ENCODE peak calls at places on chromosomes 13 and 19, in six cellular contexts. One of them, this sample, is unnamed.

GRCh38 chr19:52991484-52991883 is 22.2 kb upstream of the ERVV-1 start:
- DNase-seq in neural progenitor cell: no peak
- DNase-seq in endodermal cell: no peak
- DNase-seq in dorsolateral prefrontal cortex: no peak
- DNase-seq in A549: no peak
- DNase-seq in GM23338: no peak
- DNase-seq in this sample: no peak

GRCh38 chr19:32166238-32166637 is 179.2 kb upstream of the ZNF507 start:
- DNase-seq in endodermal cell: no peak
- DNase-seq in neural progenitor cell: no peak
- DNase-seq in GM23338: no peak
- DNase-seq in A549: no peak
- DNase-seq in dorsolateral prefrontal cortex: no peak
- DNase-seq in this sample: no peak

GRCh38 chr19:730382-730668 is 20.6 kb upstream of the MISP start:
- DNase-seq in endodermal cell: no peak
- DNase-seq in A549: no peak
- DNase-seq in GM23338: no peak
- DNase-seq in dorsolateral prefrontal cortex: no peak
- DNase-seq in neural progenitor cell: no peak
- DNase-seq in this sample: no peak

GRCh38 chr19:17787274-17787913 is 7.5 kb upstream of the B3GNT3 start:
- DNase-seq in neural progenitor cell: no peak
- DNase-seq in endodermal cell: no peak
- DNase-seq in A549: no peak
- DNase-seq in GM23338: no peak
- DNase-seq in dorsolateral prefrontal cortex: no peak
- DNase-seq in this sample: no peak

GRCh38 chr13:45108716-45109706 is 11.3 kb upstream of the GTF2F2 start:
- DNase-seq in endodermal cell: peak
- DNase-seq in GM23338: peak
- DNase-seq in neural progenitor cell: no peak
- DNase-seq in A549: no peak
- DNase-seq in dorsolateral prefrontal cortex: no peak
- DNase-seq in this sample: no peak

GRCh38 chr19:3265432-3265831 is 41.0 kb downstream of the CELF5 start:
- DNase-seq in GM23338: no peak
- DNase-seq in A549: no peak
- DNase-seq in dorsolateral prefrontal cortex: no peak
- DNase-seq in endodermal cell: no peak
- DNase-seq in neural progenitor cell: no peak
- DNase-seq in this sample: no peak

GRCh38 chr19:28715157-28715556 is 497.8 kb downstream of the UQCRFS1 start:
- DNase-seq in A549: no peak
- DNase-seq in dorsolateral prefrontal cortex: no peak
- DNase-seq in neural progenitor cell: no peak
- DNase-seq in endodermal cell: no peak
- DNase-seq in GM23338: no peak
- DNase-seq in this sample: no peak

GRCh38 chr19:53664760-53665159 is 33.0 kb downstream of the DPRX start:
- DNase-seq in dorsolateral prefrontal cortex: no peak
- DNase-seq in GM23338: peak
- DNase-seq in neural progenitor cell: peak
- DNase-seq in A549: no peak
- DNase-seq in endodermal cell: no peak
- DNase-seq in this sample: no peak

GRCh38 chr13:21075303-21076264 is 14.2 kb upstream of the LATS2 start:
- DNase-seq in dorsolateral prefrontal cortex: no peak
- DNase-seq in A549: no peak
- DNase-seq in GM23338: peak
- DNase-seq in endodermal cell: peak
- DNase-seq in neural progenitor cell: peak
- DNase-seq in this sample: no peak

GRCh38 chr19:6740589-6741348 is 1.3 kb downstream of the TRIP10 start:
- DNase-seq in endodermal cell: peak
- DNase-seq in A549: no peak
- DNase-seq in GM23338: peak
- DNase-seq in neural progenitor cell: peak
- DNase-seq in dorsolateral prefrontal cortex: no peak
- DNase-seq in this sample: peak

GRCh38 chr19:33828266-33829075 is 31.8 kb downstream of the KCTD15 start:
- DNase-seq in dorsolateral prefrontal cortex: no peak
- DNase-seq in A549: no peak
- DNase-seq in GM23338: no peak
- DNase-seq in neural progenitor cell: no peak
- DNase-seq in endodermal cell: peak
- DNase-seq in this sample: no peak

GRCh38 chr19:33476151-33476707 is 45.4 kb downstream of the PEPD start:
- DNase-seq in dorsolateral prefrontal cortex: peak
- DNase-seq in A549: no peak
- DNase-seq in endodermal cell: peak
- DNase-seq in neural progenitor cell: no peak
- DNase-seq in GM23338: no peak
- DNase-seq in this sample: no peak

GRCh38 chr19:52749780-52750179 is 14.9 kb upstream of the ZNF611 start:
- DNase-seq in A549: no peak
- DNase-seq in endodermal cell: no peak
- DNase-seq in neural progenitor cell: no peak
- DNase-seq in GM23338: no peak
- DNase-seq in dorsolateral prefrontal cortex: no peak
- DNase-seq in this sample: no peak

GRCh38 chr13:95749545-95749944 is 72.6 kb downstream of the DNAJC3 start:
- DNase-seq in A549: no peak
- DNase-seq in dorsolateral prefrontal cortex: no peak
- DNase-seq in GM23338: no peak
- DNase-seq in endodermal cell: no peak
- DNase-seq in neural progenitor cell: no peak
- DNase-seq in this sample: no peak

GRCh38 chr13:80740076-80740475 is 399.1 kb upstream of the SPRY2 start:
- DNase-seq in neural progenitor cell: no peak
- DNase-seq in dorsolateral prefrontal cortex: no peak
- DNase-seq in GM23338: no peak
- DNase-seq in A549: no peak
- DNase-seq in endodermal cell: no peak
- DNase-seq in this sample: no peak

GRCh38 chr13:27920677-27921420 is 1.0 kb downstream of the PDX1 start:
- DNase-seq in A549: peak
- DNase-seq in dorsolateral prefrontal cortex: no peak
- DNase-seq in endodermal cell: peak
- DNase-seq in GM23338: peak
- DNase-seq in neural progenitor cell: peak
- DNase-seq in this sample: peak

GRCh38 chr19:31146546-31147183 is 202.6 kb downstream of the TSHZ3 start:
- DNase-seq in A549: no peak
- DNase-seq in endodermal cell: no peak
- DNase-seq in dorsolateral prefrontal cortex: no peak
- DNase-seq in neural progenitor cell: no peak
- DNase-seq in GM23338: peak
- DNase-seq in this sample: no peak
- TF ChIP-seq CTCF in A549: no peak
- TF ChIP-seq CTCF in endodermal cell: no peak
- TF ChIP-seq CTCF in dorsolateral prefrontal cortex: no peak
- TF ChIP-seq CTCF in neural progenitor cell: no peak
- TF ChIP-seq CTCF in GM23338: peak
- TF ChIP-seq CTCF in this sample: no peak

DNA sequence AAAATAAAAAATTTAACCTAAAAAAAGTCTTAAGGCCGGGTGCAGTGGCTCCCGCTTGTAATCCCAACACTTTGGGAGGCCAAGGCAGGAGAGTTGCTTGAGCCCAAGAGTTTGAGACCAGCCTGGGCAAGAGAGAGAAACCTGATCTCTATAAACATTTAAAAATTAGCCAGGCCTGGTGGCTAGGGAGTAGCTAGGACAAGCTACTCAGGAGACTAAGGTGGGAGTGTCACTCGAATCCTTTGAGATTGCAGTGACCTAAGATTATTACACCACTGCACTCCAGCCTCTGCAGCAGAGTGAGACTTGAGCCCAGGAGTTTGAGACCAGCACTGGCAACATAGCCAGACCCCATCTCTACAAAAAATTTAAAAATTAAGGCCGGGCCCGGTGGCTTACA is 1.1 kb downstream of the CCDC97 start:
- DNase-seq in GM23338: no peak
- DNase-seq in A549: no peak
- DNase-seq in dorsolateral prefrontal cortex: no peak
- DNase-seq in neural progenitor cell: no peak
- DNase-seq in endodermal cell: no peak
- DNase-seq in this sample: no peak
- H3K4me3 ChIP-seq in GM23338: peak
- H3K4me3 ChIP-seq in A549: peak
- H3K4me3 ChIP-seq in dorsolateral prefrontal cortex: peak
- H3K4me3 ChIP-seq in neural progenitor cell: peak
- H3K4me3 ChIP-seq in endodermal cell: peak
- H3K4me3 ChIP-seq in this sample: peak

GRCh38 chr13:74301200-74302063 is 167.2 kb upstream of the KLF12 start:
- DNase-seq in neural progenitor cell: peak
- DNase-seq in dorsolateral prefrontal cortex: no peak
- DNase-seq in endodermal cell: peak
- DNase-seq in GM23338: peak
- DNase-seq in A549: no peak
- DNase-seq in this sample: no peak

GRCh38 chr13:74298912-74299311 is 164.7 kb upstream of the KLF12 start:
- DNase-seq in neural progenitor cell: no peak
- DNase-seq in dorsolateral prefrontal cortex: no peak
- DNase-seq in endodermal cell: no peak
- DNase-seq in A549: no peak
- DNase-seq in GM23338: no peak
- DNase-seq in this sample: no peak

GRCh38 chr13:74299688-74300087 is 165.5 kb upstream of the KLF12 start:
- DNase-seq in neural progenitor cell: no peak
- DNase-seq in dorsolateral prefrontal cortex: no peak
- DNase-seq in endodermal cell: no peak
- DNase-seq in A549: no peak
- DNase-seq in GM23338: no peak
- DNase-seq in this sample: no peak
- H3K27ac ChIP-seq in neural progenitor cell: no peak
- H3K27ac ChIP-seq in dorsolateral prefrontal cortex: no peak
- H3K27ac ChIP-seq in endodermal cell: no peak
- H3K27ac ChIP-seq in A549: no peak
- H3K27ac ChIP-seq in GM23338: no peak
- H3K27ac ChIP-seq in this sample: no peak

DNA sequence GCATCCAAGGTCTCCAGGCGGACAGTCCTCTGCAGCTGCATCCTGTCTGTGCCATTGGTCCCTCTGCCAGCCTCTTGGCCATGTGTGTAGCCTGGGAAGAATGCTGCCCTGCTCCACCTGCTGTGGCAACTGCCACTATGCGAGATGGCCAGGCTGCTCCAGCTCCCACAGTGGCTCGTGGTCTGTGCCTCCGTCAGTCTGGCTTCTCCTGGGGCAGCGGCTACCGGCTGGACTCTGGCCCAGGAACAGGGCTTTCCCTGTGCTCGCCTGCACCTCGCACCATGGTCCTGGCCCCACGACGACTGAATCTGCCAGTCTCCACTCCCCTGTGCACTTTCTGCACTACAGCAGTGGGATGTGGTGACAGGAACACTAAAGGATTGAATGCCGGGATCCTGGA is 26.7 kb upstream of the FFAR2 start:
- DNase-seq in neural progenitor cell: no peak
- DNase-seq in dorsolateral prefrontal cortex: no peak
- DNase-seq in endodermal cell: no peak
- DNase-seq in GM23338: no peak
- DNase-seq in A549: no peak
- DNase-seq in this sample: no peak
- TF ChIP-seq CTCF in neural progenitor cell: no peak
- TF ChIP-seq CTCF in dorsolateral prefrontal cortex: no peak
- TF ChIP-seq CTCF in endodermal cell: no peak
- TF ChIP-seq CTCF in GM23338: no peak
- TF ChIP-seq CTCF in A549: no peak
- TF ChIP-seq CTCF in this sample: no peak

GRCh38 chr19:11624064-11624463 is 26.8 kb downstream of the ZNF627 start:
- DNase-seq in GM23338: no peak
- DNase-seq in dorsolateral prefrontal cortex: no peak
- DNase-seq in neural progenitor cell: no peak
- DNase-seq in A549: no peak
- DNase-seq in endodermal cell: no peak
- DNase-seq in this sample: no peak
- H3K4me3 ChIP-seq in GM23338: peak
- H3K4me3 ChIP-seq in dorsolateral prefrontal cortex: peak
- H3K4me3 ChIP-seq in neural progenitor cell: peak
- H3K4me3 ChIP-seq in A549: no peak
- H3K4me3 ChIP-seq in endodermal cell: peak
- H3K4me3 ChIP-seq in this sample: no peak

GRCh38 chr19:55398200-55398947 is 9.2 kb downstream of the UBE2S start:
- DNase-seq in dorsolateral prefrontal cortex: no peak
- DNase-seq in GM23338: no peak
- DNase-seq in endodermal cell: peak
- DNase-seq in A549: no peak
- DNase-seq in neural progenitor cell: no peak
- DNase-seq in this sample: no peak

GRCh38 chr19:55402509-55402908 is 5.1 kb downstream of the UBE2S start:
- DNase-seq in dorsolateral prefrontal cortex: no peak
- DNase-seq in A549: no peak
- DNase-seq in neural progenitor cell: no peak
- DNase-seq in endodermal cell: no peak
- DNase-seq in GM23338: no peak
- DNase-seq in this sample: no peak

GRCh38 chr19:55406091-55406868 is 1.3 kb downstream of the UBE2S start:
- DNase-seq in GM23338: no peak
- DNase-seq in A549: no peak
- DNase-seq in dorsolateral prefrontal cortex: no peak
- DNase-seq in endodermal cell: peak
- DNase-seq in neural progenitor cell: no peak
- DNase-seq in this sample: no peak

GRCh38 chr19:55405638-55406037 is 1.9 kb downstream of the UBE2S start:
- DNase-seq in endodermal cell: peak
- DNase-seq in dorsolateral prefrontal cortex: no peak
- DNase-seq in neural progenitor cell: no peak
- DNase-seq in A549: no peak
- DNase-seq in GM23338: no peak
- DNase-seq in this sample: no peak

DNA sequence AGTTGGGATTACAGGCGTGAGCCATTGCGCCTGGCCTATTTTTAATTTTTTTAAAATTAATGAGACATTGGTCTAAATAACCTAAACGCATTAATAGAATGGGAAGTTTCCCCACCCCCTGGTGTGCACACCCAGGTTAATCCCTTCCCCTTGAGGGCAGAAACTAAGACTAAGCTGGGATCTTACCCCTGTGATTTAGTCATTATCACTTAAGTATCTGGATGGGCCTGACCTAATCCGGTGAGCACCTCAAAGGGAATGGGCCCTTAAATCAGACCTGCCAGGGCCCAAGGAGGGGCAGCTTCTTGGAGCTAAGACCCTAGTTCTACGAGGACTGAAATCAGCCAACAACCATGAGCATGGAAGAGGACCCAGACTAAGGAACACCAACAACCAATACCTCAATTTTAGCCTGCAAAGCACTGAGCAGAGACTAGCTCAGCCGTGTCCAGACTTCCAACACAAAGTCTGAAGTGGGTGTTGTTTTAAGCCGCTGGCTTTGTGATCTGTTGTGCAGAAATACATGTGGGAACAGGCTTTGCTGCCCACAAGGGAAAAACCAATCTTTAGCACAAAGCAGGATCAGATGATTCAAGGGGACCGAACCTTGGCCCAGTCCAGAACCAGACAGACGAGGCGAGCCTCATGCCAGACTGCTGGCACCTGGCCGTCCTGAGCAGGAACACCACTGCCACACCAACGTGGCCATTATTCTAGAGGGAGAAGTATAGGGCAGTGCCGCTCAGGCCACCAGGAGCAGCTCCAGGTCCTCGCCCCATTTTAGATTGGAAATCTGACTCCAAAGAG is 7.1 kb downstream of the UBE2S start:
- DNase-seq in dorsolateral prefrontal cortex: no peak
- DNase-seq in neural progenitor cell: no peak
- DNase-seq in A549: no peak
- DNase-seq in endodermal cell: peak
- DNase-seq in GM23338: no peak
- DNase-seq in this sample: peak
- H3K27ac ChIP-seq in dorsolateral prefrontal cortex: no peak
- H3K27ac ChIP-seq in neural progenitor cell: peak
- H3K27ac ChIP-seq in A549: no peak
- H3K27ac ChIP-seq in endodermal cell: peak
- H3K27ac ChIP-seq in GM23338: peak
- H3K27ac ChIP-seq in this sample: peak

This sample was measured in WERI-Rb-1.